ENCODE peak calls at places on chromosomes 7 and 10, in seven cellular contexts. I, D, K, L, Z, Q and X are unnamed samples.

GRCh38 chr7:144738708-144739314 is 97.0 kb downstream of the TPK1 start:
- DNase-seq in I (peak; percentile 41), D (no peak), K (no peak), L (peak; percentile 32), Z (peak; percentile 6), Q (no peak), X (peak; percentile 30)

GRCh38 chr10:129464251-129464650 is 2.8 kb upstream of the MGMT start:
- DNase-seq in I (no peak), D (no peak), K (no peak), L (no peak), Z (no peak), Q (no peak), X (no peak)

GRCh38 chr7:5143935-5144903 is 45.8 kb upstream of the WIPI2 start:
- DNase-seq in I (peak; percentile 75), D (peak; percentile 7), K (no peak), L (no peak), Z (no peak), Q (no peak), X (no peak)

GRCh38 chr10:21696302-21696701 is 162.3 kb downstream of the MLLT10 start:
- DNase-seq in I (no peak), D (no peak), K (no peak), L (no peak), Z (no peak), Q (no peak), X (no peak)

GRCh38 chr7:142352543-142352942 is 94.7 kb upstream of the PRSS58 start:
- DNase-seq in I (no peak), D (no peak), K (no peak), L (no peak), Z (no peak), Q (no peak), X (no peak)

GRCh38 chr10:52658112-52658511 is 114.5 kb downstream of the MBL2 start:
- DNase-seq in I (no peak), D (no peak), K (no peak), L (no peak), Z (no peak), Q (no peak), X (no peak)

GRCh38 chr10:94403034-94403822 is 887 bp downstream of the TBC1D12 start:
- DNase-seq in I (peak; percentile 45), D (peak; percentile 64), K (peak; percentile 68), L (peak; percentile 75), Z (peak; percentile 62), Q (peak; percentile 73), X (peak; percentile 72)

GRCh38 chr7:2498708-2499107 is 20.9 kb upstream of the LFNG start:
- DNase-seq in I (no peak), D (no peak), K (no peak), L (no peak), Z (no peak), Q (no peak), X (no peak)

GRCh38 chr10:69202332-69202731 is 17.8 kb upstream of the HKDC1 start:
- DNase-seq in I (no peak), D (no peak), K (no peak), L (no peak), Z (no peak), Q (no peak), X (no peak)

GRCh38 chr10:34628174-34628802 is 186.8 kb downstream of the PARD3 start:
- DNase-seq in I (no peak), D (peak; percentile 77), K (peak; percentile 41), L (no peak), Z (peak; percentile 83), Q (peak; percentile 67), X (peak; percentile 79)

GRCh38 chr7:132386249-132386681 is 190.0 kb downstream of the PLXNA4 start:
- DNase-seq in I (no peak), D (peak; percentile 59), K (peak; percentile 29), L (no peak), Z (peak; percentile 38), Q (peak; percentile 72), X (peak; percentile 39)

GRCh38 chr7:108122181-108122580 is 8.0 kb downstream of the LAMB4 start:
- DNase-seq in I (no peak), D (no peak), K (no peak), L (no peak), Z (no peak), Q (no peak), X (no peak)

DNA sequence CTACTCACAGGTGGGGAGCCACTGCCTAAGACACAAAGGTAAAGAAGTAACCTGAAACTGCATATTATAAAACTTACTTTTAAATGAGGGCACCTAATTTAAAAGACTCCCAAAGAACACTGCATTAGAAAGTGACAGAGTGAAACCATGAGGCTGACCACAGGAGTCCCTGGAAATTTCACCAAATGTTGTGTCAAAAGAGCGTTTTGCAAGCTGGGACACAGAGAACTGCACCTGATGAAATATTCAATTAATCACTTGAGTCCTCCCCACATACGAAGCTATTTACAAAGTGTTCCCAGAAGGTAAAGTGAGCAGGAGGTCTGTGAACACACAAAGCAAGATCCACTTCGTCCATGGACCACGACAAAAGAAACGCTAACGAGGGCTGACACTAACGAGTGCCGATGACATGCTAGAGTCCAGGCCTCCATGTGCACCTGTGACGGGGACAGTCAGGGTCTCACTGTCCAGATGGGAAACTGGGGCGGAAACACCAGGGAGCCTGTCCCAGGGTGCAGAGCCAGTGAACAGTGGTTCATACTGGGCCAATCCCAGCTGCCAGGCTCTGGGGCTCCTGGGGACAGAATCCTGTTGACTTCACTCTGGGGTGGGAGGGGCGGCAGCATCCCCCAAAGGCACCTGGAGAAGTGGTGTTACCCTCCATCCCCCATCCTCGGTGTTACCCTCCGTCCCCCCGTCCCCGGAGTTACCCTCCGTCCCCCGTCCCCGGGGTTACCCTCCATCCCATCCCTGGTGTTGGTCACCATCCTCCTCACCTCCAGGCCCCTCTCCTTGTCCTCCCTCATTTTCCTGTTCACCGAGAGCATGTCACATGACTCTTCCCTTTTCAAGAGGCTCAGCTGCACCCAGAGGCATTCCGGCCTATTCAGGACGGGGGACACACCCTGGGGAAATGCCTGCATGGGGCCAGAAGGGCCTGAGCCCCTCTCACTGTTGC is 63.4 kb downstream of the DIP2C start:
- DNase-seq in I (no peak), D (no peak), K (no peak), L (no peak), Z (no peak), Q (no peak), X (no peak)
- H3K4me3 ChIP-seq in I (no peak overlapping the region), D (no peak overlapping the region), K (no peak overlapping the region), L (no peak overlapping the region), Z (no peak overlapping the region), Q (peak overlapping the region; percentile 47), X (no peak overlapping the region)

DNA sequence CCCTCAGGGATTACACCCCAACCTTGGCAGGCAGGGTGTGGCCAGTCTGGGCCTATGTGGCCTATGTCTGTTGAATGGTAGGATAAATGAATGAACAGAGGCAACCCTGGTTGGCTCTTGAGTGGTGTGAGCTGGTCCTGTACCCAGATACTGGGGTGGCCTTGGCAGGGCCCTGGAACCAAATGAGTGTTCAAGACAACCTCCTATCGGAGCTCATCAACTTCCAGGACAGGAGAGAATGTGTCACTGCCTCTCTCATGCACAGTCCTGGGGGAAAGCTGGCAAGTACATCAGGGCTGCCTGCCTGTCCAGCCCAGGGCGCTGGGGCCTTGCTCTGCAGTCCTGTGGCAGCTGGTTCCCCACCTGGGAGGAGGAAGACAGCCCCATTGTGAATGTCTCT is 271.6 kb downstream of the CALN1 start:
- DNase-seq in I (no peak), D (no peak), K (no peak), L (no peak), Z (no peak), Q (no peak), X (no peak)
- H3K4me1 ChIP-seq in I (no peaks in the 10 kb centered on the region), D (no peaks in the 10 kb centered on the region), K (no peaks in the 10 kb centered on the region), L (no peaks in the 10 kb centered on the region), Z (no peaks in the 10 kb centered on the region), Q (no peaks in the 10 kb centered on the region), X (peaks cover 5% of the 10 kb centered on the region)

DNA sequence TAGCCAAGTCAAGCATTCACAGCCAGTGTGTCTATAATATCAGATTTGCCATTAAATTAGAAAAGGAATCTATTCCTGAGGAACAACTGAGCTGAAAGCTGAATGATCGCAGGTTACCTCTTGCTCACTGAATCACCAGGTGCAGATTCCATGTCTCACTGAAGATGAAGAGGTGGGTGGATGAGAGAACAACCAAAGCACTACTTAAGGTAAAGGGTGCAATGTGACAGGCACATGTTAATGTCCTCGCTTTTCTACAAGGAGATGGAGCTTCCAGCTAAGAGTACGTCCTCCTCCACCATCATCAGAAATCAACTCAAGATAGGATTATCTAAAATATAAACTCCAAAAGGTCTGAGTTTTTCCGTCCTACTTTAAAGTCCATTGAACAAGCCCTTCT is 4.6 kb downstream of the SORCS1 start:
- DNase-seq in I (no peak), D (no peak), K (no peak), L (no peak), Z (no peak), Q (no peak), X (no peak)
- H3K4me3 ChIP-seq in I (no peak overlapping the region), D (no peak overlapping the region), K (no peak overlapping the region), L (no peak overlapping the region), Z (no peak overlapping the region), Q (no peak overlapping the region), X (no peak overlapping the region)

GRCh38 chr10:75205908-75206307 is 4.7 kb upstream of the VDAC2 start:
- DNase-seq in I (no peak), D (no peak), K (no peak), L (no peak), Z (no peak), Q (no peak), X (no peak)

GRCh38 chr10:75208177-75208576 is 2.4 kb upstream of the VDAC2 start:
- DNase-seq in I (no peak), D (peak; percentile 26), K (no peak), L (peak; percentile 41), Z (no peak), Q (no peak), X (no peak)

GRCh38 chr10:75209325-75210192 is 1.0 kb upstream of the VDAC2 start:
- DNase-seq in I (peak; percentile 87), D (peak; percentile 88), K (peak; percentile 76), L (peak; percentile 79), Z (peak; percentile 83), Q (peak; percentile 93), X (peak; percentile 78)

GRCh38 chr10:75207079-75207867 is 3.3 kb upstream of the VDAC2 start:
- DNase-seq in I (no peak), D (no peak), K (no peak), L (no peak), Z (no peak), Q (no peak), X (no peak)

GRCh38 chr10:75207868-75208167 is 2.8 kb upstream of the VDAC2 start:
- DNase-seq in I (no peak), D (no peak), K (no peak), L (no peak), Z (no peak), Q (no peak), X (no peak)
- H3K4me1 ChIP-seq in I (peaks cover 11% of the 10 kb centered on the region), D (peaks cover 18% of the 10 kb centered on the region), K (peaks cover 11% of the 10 kb centered on the region), L (peaks cover 52% of the 10 kb centered on the region), Z (peaks cover 9% of the 10 kb centered on the region), Q (peaks cover 48% of the 10 kb centered on the region), X (peaks cover 21% of the 10 kb centered on the region)

DNA sequence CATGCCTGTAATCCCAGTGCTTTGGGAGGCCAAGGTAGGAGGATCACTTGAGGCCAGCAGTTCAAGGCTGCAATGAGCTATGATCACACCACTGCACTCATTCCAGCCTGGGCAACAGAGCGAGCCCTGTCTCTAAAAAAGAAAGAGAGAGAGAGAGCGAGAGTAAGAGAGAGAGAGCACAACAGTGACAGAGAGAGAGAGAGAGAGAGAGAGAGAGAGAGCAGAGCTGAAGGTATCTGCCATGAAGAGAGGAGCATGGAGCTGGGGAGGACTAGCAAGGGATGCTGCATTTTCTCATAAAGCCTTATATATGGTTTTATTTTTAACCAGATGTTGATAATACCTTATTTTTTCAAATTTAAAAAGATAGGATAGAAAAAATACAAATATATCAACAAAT is 84.5 kb upstream of the RNF32 start:
- DNase-seq in I (no peak), D (no peak), K (no peak), L (no peak), Z (no peak), Q (no peak), X (no peak)
- H3K4me3 ChIP-seq in I (no peak overlapping the region), D (no peak overlapping the region), K (no peak overlapping the region), L (no peak overlapping the region), Z (no peak overlapping the region), Q (no peak overlapping the region), X (no peak overlapping the region)